ENCODE peak calls at places on chromosomes 16 and 17, in ten cellular contexts. One of them, this sample, is unnamed.

GRCh38 chr17:7011415-7011814 is 1.0 kb upstream of the RNASEK start:
- DNase-seq in esophagus squamous epithelium: no peak
- DNase-seq in amygdala: no peak
- DNase-seq in NCI-H1105: no peak
- DNase-seq in psoas muscle: no peak
- DNase-seq in NCI-H1048: no peak
- DNase-seq in body of pancreas: no peak
- DNase-seq in CD8-positive, alpha-beta T cell: no peak
- DNase-seq in cortex of kidney: no peak
- DNase-seq in aorta: no peak
- DNase-seq in this sample: no peak

GRCh38 chr17:67751101-67752074 is 33.7 kb downstream of the NOL11 start:
- DNase-seq in amygdala: no peak
- DNase-seq in esophagus squamous epithelium: no peak
- DNase-seq in CD8-positive, alpha-beta T cell: no peak
- DNase-seq in aorta: no peak
- DNase-seq in cortex of kidney: no peak
- DNase-seq in NCI-H1048: no peak
- DNase-seq in psoas muscle: no peak
- DNase-seq in body of pancreas: no peak
- DNase-seq in NCI-H1105: peak
- DNase-seq in this sample: no peak

GRCh38 chr17:47869114-47869513 is 18.2 kb upstream of the SP6 start:
- DNase-seq in cortex of kidney: no peak
- DNase-seq in NCI-H1105: no peak
- DNase-seq in esophagus squamous epithelium: no peak
- DNase-seq in NCI-H1048: no peak
- DNase-seq in body of pancreas: no peak
- DNase-seq in amygdala: no peak
- DNase-seq in psoas muscle: no peak
- DNase-seq in aorta: no peak
- DNase-seq in CD8-positive, alpha-beta T cell: no peak
- DNase-seq in this sample: no peak

GRCh38 chr16:1150511-1150982 is 2.4 kb upstream of the CACNA1H start:
- DNase-seq in CD8-positive, alpha-beta T cell: peak
- DNase-seq in amygdala: no peak
- DNase-seq in psoas muscle: no peak
- DNase-seq in body of pancreas: no peak
- DNase-seq in cortex of kidney: no peak
- DNase-seq in NCI-H1048: no peak
- DNase-seq in NCI-H1105: no peak
- DNase-seq in esophagus squamous epithelium: no peak
- DNase-seq in aorta: no peak
- DNase-seq in this sample: no peak

GRCh38 chr17:29909604-29910003 is 20.4 kb downstream of the SSH2 start:
- DNase-seq in aorta: no peak
- DNase-seq in body of pancreas: no peak
- DNase-seq in NCI-H1105: no peak
- DNase-seq in NCI-H1048: no peak
- DNase-seq in esophagus squamous epithelium: no peak
- DNase-seq in cortex of kidney: no peak
- DNase-seq in CD8-positive, alpha-beta T cell: no peak
- DNase-seq in psoas muscle: no peak
- DNase-seq in amygdala: no peak
- DNase-seq in this sample: no peak

GRCh38 chr17:72122668-72123495 is 2.1 kb downstream of the SOX9 start:
- DNase-seq in CD8-positive, alpha-beta T cell: no peak
- DNase-seq in NCI-H1105: no peak
- DNase-seq in aorta: peak
- DNase-seq in body of pancreas: no peak
- DNase-seq in NCI-H1048: no peak
- DNase-seq in cortex of kidney: no peak
- DNase-seq in esophagus squamous epithelium: no peak
- DNase-seq in amygdala: no peak
- DNase-seq in psoas muscle: peak
- DNase-seq in this sample: no peak

GRCh38 chr16:54411555-54411954 is 125.0 kb upstream of the IRX3 start:
- DNase-seq in cortex of kidney: no peak
- DNase-seq in CD8-positive, alpha-beta T cell: no peak
- DNase-seq in aorta: no peak
- DNase-seq in psoas muscle: no peak
- DNase-seq in NCI-H1105: no peak
- DNase-seq in NCI-H1048: no peak
- DNase-seq in amygdala: no peak
- DNase-seq in esophagus squamous epithelium: no peak
- DNase-seq in body of pancreas: peak
- DNase-seq in this sample: no peak

GRCh38 chr17:70308619-70309018 is 139.3 kb downstream of the KCNJ2 start:
- DNase-seq in aorta: no peak
- DNase-seq in esophagus squamous epithelium: no peak
- DNase-seq in CD8-positive, alpha-beta T cell: no peak
- DNase-seq in NCI-H1048: no peak
- DNase-seq in amygdala: no peak
- DNase-seq in psoas muscle: no peak
- DNase-seq in NCI-H1105: no peak
- DNase-seq in cortex of kidney: no peak
- DNase-seq in body of pancreas: no peak
- DNase-seq in this sample: no peak

GRCh38 chr17:40818733-40819527 is 3.5 kb downstream of the KRT10 start:
- DNase-seq in NCI-H1105: peak
- DNase-seq in esophagus squamous epithelium: no peak
- DNase-seq in body of pancreas: peak
- DNase-seq in amygdala: peak
- DNase-seq in cortex of kidney: no peak
- DNase-seq in psoas muscle: peak
- DNase-seq in CD8-positive, alpha-beta T cell: peak
- DNase-seq in NCI-H1048: peak
- DNase-seq in aorta: peak
- DNase-seq in this sample: peak

This sample was measured in caudate nucleus.